ENCODE peak calls at places on chromosome 11, in four cellular contexts. B is K562, C is WTC11, E is HepG2. L is an unnamed sample.

GRCh38 chr11:102237096-102237735 is 80.1 kb upstream of the BIRC3 start:
- DNase-seq in B (no peak), C (no peak), E (no peak), L (no peak)

GRCh38 chr11:862028-862703 is 19.5 kb downstream of the TSPAN4 start:
- DNase-seq in B (peak), C (peak), E (no peak), L (no peak)

GRCh38 chr11:36953986-36954385 is 355.9 kb upstream of the RAG2 start:
- DNase-seq in B (no peak), C (no peak), E (no peak), L (no peak)

GRCh38 chr11:292211-293121 is 3.5 kb downstream of the PGGHG start:
- DNase-seq in B (no peak), C (peak), E (no peak), L (no peak)

GRCh38 chr11:8709002-8709672 is 26.5 kb downstream of the RPL27A start:
- DNase-seq in B (no peak), C (peak), E (no peak), L (no peak)

GRCh38 chr11:75826463-75827220 is 11.6 kb downstream of the UVRAG start:
- DNase-seq in B (no peak), C (no peak), E (no peak), L (no peak)

GRCh38 chr11:77590194-77590591 is 440 bp downstream of the AQP11 start:
- DNase-seq in B (no peak), C (peak), E (peak), L (no peak)

GRCh38 chr11:8934735-8935478 is 2.2 kb upstream of the C11orf16 start:
- DNase-seq in B (no peak), C (no peak), E (peak), L (no peak)

GRCh38 chr11:120529214-120529613 is 17.7 kb downstream of the GRIK4 start:
- DNase-seq in B (no peak), C (no peak), E (no peak), L (no peak)

GRCh38 chr11:58742981-58743880 is 11.5 kb upstream of the GLYAT start:
- DNase-seq in B (peak), C (no peak), E (no peak), L (no peak)

GRCh38 chr11:121932646-121933185 is 183.3 kb downstream of the BLID start:
- DNase-seq in B (no peak), C (no peak), E (peak), L (no peak)

GRCh38 chr11:93219440-93219839 is 21.6 kb upstream of the SLC36A4 start:
- DNase-seq in B (no peak), C (no peak), E (no peak), L (no peak)

GRCh38 chr11:93220078-93220477 is 22.3 kb upstream of the SLC36A4 start:
- DNase-seq in B (no peak), C (no peak), E (no peak), L (no peak)

GRCh38 chr11:93213622-93214021 is 15.8 kb upstream of the SLC36A4 start:
- DNase-seq in B (no peak), C (no peak), E (no peak), L (no peak)

GRCh38 chr11:93212094-93212493 is 14.3 kb upstream of the SLC36A4 start:
- DNase-seq in B (no peak), C (no peak), E (no peak), L (no peak)

GRCh38 chr11:93216511-93217121 is 18.8 kb upstream of the SLC36A4 start:
- DNase-seq in B (no peak), C (no peak), E (no peak), L (no peak)
- TF ChIP-seq TCF7 in B (no peak), C (no peak), E (no peak), L (no peak)

DNA sequence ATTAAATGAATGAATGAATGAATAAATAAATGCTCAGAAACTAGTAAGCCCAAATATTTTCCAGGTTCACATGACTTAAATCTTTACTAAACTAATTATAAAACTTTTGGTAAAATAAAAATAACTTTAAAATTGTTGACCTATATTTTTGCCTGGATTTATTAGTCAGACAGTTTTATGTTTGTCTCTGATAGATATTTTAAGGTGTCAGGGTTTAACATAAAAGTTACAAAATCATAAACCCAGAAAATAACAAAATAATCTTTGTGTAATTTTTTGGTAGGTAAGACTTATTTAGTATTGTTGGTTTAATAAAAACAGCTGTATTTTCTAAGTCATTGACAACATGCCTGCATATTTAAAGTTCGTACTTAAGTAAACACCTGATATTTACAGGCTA is 27.4 kb upstream of the HEPHL1 start:
- DNase-seq in B (no peak), C (no peak), E (no peak), L (no peak)
- TF ChIP-seq TCF7 in B (no peak), C (no peak), E (no peak), L (no peak)

GRCh38 chr11:1876361-1877063 is 15.2 kb downstream of the PRR33 start:
- DNase-seq in B (peak), C (peak), E (peak), L (no peak)

GRCh38 chr11:1874406-1875092 is 17.1 kb downstream of the PRR33 start:
- DNase-seq in B (no peak), C (no peak), E (no peak), L (no peak)

GRCh38 chr11:1877211-1878133 is 14.2 kb downstream of the PRR33 start:
- DNase-seq in B (no peak), C (no peak), E (peak), L (no peak)

GRCh38 chr11:1873048-1873812 is 18.5 kb downstream of the PRR33 start:
- DNase-seq in B (no peak), C (no peak), E (no peak), L (no peak)

DNA sequence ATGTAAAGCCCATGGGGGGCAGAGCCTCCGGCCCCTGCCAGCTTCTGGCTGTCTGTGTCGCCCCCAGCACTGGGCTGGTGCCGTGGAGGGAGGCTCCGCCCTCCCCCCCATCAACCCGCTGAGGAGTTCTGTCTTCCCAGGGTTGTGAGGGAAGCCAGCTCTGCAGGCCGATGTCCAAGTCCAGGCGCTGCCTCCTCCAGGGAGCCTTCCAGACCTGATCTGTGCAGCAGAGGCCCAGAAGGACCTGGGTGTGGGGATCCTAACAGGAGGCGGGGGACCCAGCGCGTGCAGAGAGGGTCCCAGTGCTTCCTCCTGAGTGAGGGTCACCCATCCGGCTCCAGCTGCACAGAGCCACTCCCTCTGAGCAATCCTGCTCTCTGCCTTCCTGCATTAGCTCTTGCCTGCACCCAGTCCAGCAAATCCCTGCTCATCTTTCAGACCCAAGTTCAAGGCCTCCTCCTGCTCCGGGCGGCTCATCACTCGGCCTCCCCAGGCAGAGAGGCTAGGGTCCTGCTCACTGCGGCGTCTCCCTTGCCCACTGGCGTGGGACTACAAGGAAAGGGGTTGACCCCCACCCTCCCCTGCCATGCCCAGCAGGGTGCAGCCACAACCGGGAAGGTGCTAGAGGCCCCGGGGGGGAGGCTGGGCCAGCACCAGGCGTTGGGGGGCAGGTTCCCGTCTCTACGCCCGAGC is 16.5 kb downstream of the PRR33 start:
- DNase-seq in B (no peak), C (no peak), E (no peak), L (no peak)
- TF ChIP-seq TCF7 in B (no peak), C (no peak), E (no peak), L (no peak)

GRCh38 chr11:114773541-114774338 is 95.4 kb downstream of the NXPE2 start:
- DNase-seq in B (no peak), C (no peak), E (no peak), L (no peak)

GRCh38 chr11:114775849-114776621 is 97.7 kb downstream of the NXPE2 start:
- DNase-seq in B (no peak), C (no peak), E (no peak), L (no peak)

GRCh38 chr11:114776956-114777355 is 98.6 kb downstream of the NXPE2 start:
- DNase-seq in B (no peak), C (no peak), E (no peak), L (no peak)

GRCh38 chr11:114771172-114771571 is 92.8 kb downstream of the NXPE2 start:
- DNase-seq in B (no peak), C (no peak), E (no peak), L (no peak)

GRCh38 chr11:114774599-114775365 is 96.5 kb downstream of the NXPE2 start:
- DNase-seq in B (peak), C (peak), E (peak), L (no peak)
- TF ChIP-seq TCF7 in B (no peak), C (no peak), E (no peak), L (no peak)